ENCODE peak calls at places on chromosome 14, in ten cellular contexts. L, U, P, M, O, C, A, K, D and N are unnamed samples.

GRCh38 chr14:104309657-104310369 is 171.4 kb downstream of the KIF26A start:
- DNase-seq in L (no peak), U (no peak), P (no peak), M (no peak), O (no peak), C (no peak), A (no peak), K (no peak), D (no peak), N (no peak)

GRCh38 chr14:23573384-23573783 is 5.2 kb downstream of the JPH4 start:
- DNase-seq in L (no peak), U (peak), P (no peak), M (no peak), O (no peak), C (no peak), A (no peak), K (no peak), D (no peak), N (no peak)

GRCh38 chr14:97602438-97603117 is 805.4 kb downstream of the VRK1 start:
- DNase-seq in L (no peak), U (no peak), P (no peak), M (peak), O (peak), C (no peak), A (peak), K (no peak), D (no peak), N (no peak)

GRCh38 chr14:72714094-72714493 is 179.8 kb downstream of the DPF3 start:
- DNase-seq in L (no peak), U (no peak), P (no peak), M (no peak), O (no peak), C (no peak), A (peak), K (no peak), D (no peak), N (no peak)

GRCh38 chr14:31280871-31281220 is 73.3 kb upstream of the HECTD1 start:
- DNase-seq in L (no peak), U (no peak), P (no peak), M (no peak), O (no peak), C (no peak), A (no peak), K (no peak), D (no peak), N (no peak)

GRCh38 chr14:64209428-64210165 is 84.6 kb downstream of the ESR2 start:
- DNase-seq in L (no peak), U (no peak), P (no peak), M (peak), O (no peak), C (no peak), A (no peak), K (no peak), D (no peak), N (no peak)

GRCh38 chr14:27389402-27389801 is 791.6 kb upstream of the NOVA1 start:
- DNase-seq in L (no peak), U (no peak), P (no peak), M (no peak), O (no peak), C (no peak), A (no peak), K (no peak), D (no peak), N (no peak)

GRCh38 chr14:104864267-104865068 is 600 bp upstream of the CEP170B start:
- DNase-seq in L (peak), U (peak), P (no peak), M (peak), O (no peak), C (no peak), A (peak), K (peak), D (no peak), N (no peak)

GRCh38 chr14:91835920-91836843 is 31.2 kb downstream of the TC2N start:
- DNase-seq in L (no peak), U (peak), P (peak), M (peak), O (peak), C (peak), A (peak), K (peak), D (peak), N (peak)

GRCh38 chr14:50910495-50911420 is 33.5 kb downstream of the PYGL start:
- DNase-seq in L (no peak), U (no peak), P (no peak), M (no peak), O (no peak), C (no peak), A (no peak), K (peak), D (no peak), N (no peak)

GRCh38 chr14:23694085-23694975 is 58.2 kb downstream of the DHRS2 start:
- DNase-seq in L (peak), U (no peak), P (no peak), M (no peak), O (no peak), C (no peak), A (peak), K (peak), D (peak), N (no peak)

GRCh38 chr14:92513204-92513965 is at the start of gene RIN3:
- DNase-seq in L (peak), U (no peak), P (peak), M (peak), O (no peak), C (peak), A (peak), K (peak), D (peak), N (no peak)

GRCh38 chr14:87084908-87085307 is 908.1 kb downstream of the GALC start:
- DNase-seq in L (no peak), U (no peak), P (no peak), M (no peak), O (no peak), C (no peak), A (no peak), K (no peak), D (no peak), N (no peak)

GRCh38 chr14:97813556-97813955 is 1016.4 kb downstream of the VRK1 start:
- DNase-seq in L (no peak), U (no peak), P (no peak), M (no peak), O (no peak), C (no peak), A (no peak), K (no peak), D (no peak), N (no peak)

GRCh38 chr14:99522457-99522891 is 41.3 kb downstream of the CCNK start:
- DNase-seq in L (no peak), U (no peak), P (no peak), M (no peak), O (no peak), C (peak), A (no peak), K (no peak), D (peak), N (no peak)

GRCh38 chr14:51283402-51283825 is 43.4 kb downstream of the TMX1 start:
- DNase-seq in L (peak), U (peak), P (peak), M (no peak), O (no peak), C (peak), A (no peak), K (peak), D (peak), N (peak)

GRCh38 chr14:32010561-32011188 is 66.4 kb upstream of the ARHGAP5 start:
- DNase-seq in L (peak), U (no peak), P (no peak), M (no peak), O (no peak), C (peak), A (no peak), K (peak), D (peak), N (no peak)

GRCh38 chr14:89813485-89814080 is 140.9 kb downstream of the EFCAB11 start:
- DNase-seq in L (no peak), U (no peak), P (no peak), M (no peak), O (no peak), C (peak), A (no peak), K (peak), D (peak), N (no peak)

GRCh38 chr14:71231521-71232393 is 324.5 kb downstream of the PCNX1 start:
- DNase-seq in L (no peak), U (no peak), P (no peak), M (no peak), O (no peak), C (peak), A (peak), K (no peak), D (no peak), N (no peak)

GRCh38 chr14:20723458-20723857 is 22.2 kb upstream of the EDDM3A start:
- DNase-seq in L (no peak), U (no peak), P (no peak), M (no peak), O (no peak), C (no peak), A (no peak), K (no peak), D (no peak), N (no peak)

GRCh38 chr14:22390824-22391461 is 198.1 kb downstream of the DAD1 start:
- DNase-seq in L (peak), U (no peak), P (no peak), M (peak), O (no peak), C (no peak), A (no peak), K (peak), D (no peak), N (no peak)

GRCh38 chr14:101740981-101741380 is 20.5 kb upstream of the PPP2R5C start:
- DNase-seq in L (no peak), U (no peak), P (no peak), M (no peak), O (no peak), C (no peak), A (no peak), K (no peak), D (no peak), N (no peak)